ENCODE peak calls at places on chromosome 18, in four cellular contexts. J is RWPE1, I is gastrocnemius medialis, N is A549. V is an unnamed sample.

GRCh38 chr18:76476665-76477561 is 18.1 kb downstream of the ZNF516 start:
- DNase-seq in J (peak), I (no peak), N (peak), V (peak)

GRCh38 chr18:50313873-50314460 is 26.5 kb upstream of the CXXC1 start:
- DNase-seq in J (no peak), I (no peak), N (no peak), V (no peak)

GRCh38 chr18:31197676-31198075 is 35.0 kb upstream of the DSC1 start:
- DNase-seq in J (peak), I (no peak), N (peak), V (no peak)

GRCh38 chr18:76450912-76451421 is 44.1 kb downstream of the ZNF516 start:
- DNase-seq in J (no peak), I (peak), N (no peak), V (peak)

GRCh38 chr18:42192251-42193248 is 237.5 kb downstream of the PIK3C3 start:
- DNase-seq in J (peak), I (no peak), N (no peak), V (no peak)

GRCh38 chr18:6885992-6886823 is 156.7 kb downstream of the ARHGAP28 start:
- DNase-seq in J (peak), I (peak), N (peak), V (peak)

GRCh38 chr18:63317982-63318881 is 1.3 kb downstream of the BCL2 start:
- DNase-seq in J (peak), I (peak), N (no peak), V (no peak)

GRCh38 chr18:26405190-26405781 is 143.1 kb downstream of the KCTD1 start:
- DNase-seq in J (peak), I (no peak), N (peak), V (peak)

GRCh38 chr18:34729740-34730338 is 19.7 kb downstream of the DTNA start:
- DNase-seq in J (no peak), I (peak), N (no peak), V (no peak)

GRCh38 chr18:45336431-45336830 is 278.8 kb upstream of the SLC14A2 start:
- DNase-seq in J (no peak), I (no peak), N (no peak), V (no peak)

GRCh38 chr18:45050712-45051639 is 370.3 kb downstream of the SETBP1 start:
- DNase-seq in J (peak), I (no peak), N (peak), V (peak)

GRCh38 chr18:41075212-41075611 is 879.8 kb upstream of the PIK3C3 start:
- DNase-seq in J (peak), I (no peak), N (no peak), V (peak)

GRCh38 chr18:24657461-24657860 is 197.0 kb downstream of the HRH4 start:
- DNase-seq in J (no peak), I (no peak), N (no peak), V (no peak)

GRCh38 chr18:53625997-53626599 is 598.4 kb downstream of the MBD2 start:
- DNase-seq in J (no peak), I (no peak), N (no peak), V (no peak)

GRCh38 chr18:76956648-76957047 is 134.3 kb downstream of the ZNF236 start:
- DNase-seq in J (no peak), I (no peak), N (no peak), V (no peak)

GRCh38 chr18:37124511-37124910 is 295.6 kb downstream of the KIAA1328 start:
- DNase-seq in J (peak), I (no peak), N (no peak), V (no peak)

GRCh38 chr18:635171-635570 is 22.3 kb upstream of the TYMS start:
- DNase-seq in J (no peak), I (no peak), N (no peak), V (no peak)

GRCh38 chr18:34493566-34494358 is 216.3 kb upstream of the DTNA start:
- DNase-seq in J (no peak), I (peak), N (no peak), V (no peak)

GRCh38 chr18:24735504-24736243 is 275.2 kb downstream of the HRH4 start:
- DNase-seq in J (no peak), I (no peak), N (no peak), V (no peak)

GRCh38 chr18:54946149-54946581 is 13.1 kb downstream of the CCDC68 start:
- DNase-seq in J (peak), I (no peak), N (no peak), V (peak)

GRCh38 chr18:31952223-31952622 is 9.3 kb upstream of the TRAPPC8 start:
- DNase-seq in J (no peak), I (no peak), N (no peak), V (no peak)

GRCh38 chr18:48572402-48573126 is 33.7 kb downstream of the CTIF start:
- DNase-seq in J (no peak), I (no peak), N (no peak), V (no peak)

DNA sequence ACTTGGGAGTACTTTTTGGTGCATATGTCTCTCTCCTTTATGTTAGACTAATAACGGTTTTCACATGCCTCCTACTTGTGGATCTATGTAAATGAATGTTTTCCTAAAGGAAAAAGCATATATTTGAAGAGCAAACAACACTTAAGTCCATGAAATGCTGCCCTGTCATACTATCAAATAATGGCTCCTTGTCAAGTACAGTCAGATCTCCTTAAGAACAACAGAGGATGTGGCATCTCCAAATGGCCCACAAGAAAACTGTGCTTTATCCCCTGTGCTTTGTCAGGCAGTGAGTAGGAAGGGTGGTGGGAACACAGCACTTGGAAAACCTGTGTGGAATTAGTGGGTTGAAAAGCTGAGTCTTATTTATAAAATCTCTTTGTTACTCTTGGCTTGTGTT is 198.2 kb downstream of the PTGR3 start:
- DNase-seq in J (no peak), I (no peak), N (no peak), V (no peak)
- H3K27ac ChIP-seq in J (no peak), I (peak), N (no peak), V (no peak)

GRCh38 chr18:78448106-78448505 is 531.5 kb upstream of the SALL3 start:
- DNase-seq in J (no peak), I (no peak), N (no peak), V (no peak)
- TF ChIP-seq CTCF in J (peak), I (no peak), N (no peak), V (no peak)

GRCh38 chr18:11096839-11097750 is 52.3 kb downstream of the PIEZO2 start:
- DNase-seq in J (no peak), I (peak), N (no peak), V (peak)

GRCh38 chr18:11096411-11096810 is 53.0 kb downstream of the PIEZO2 start:
- DNase-seq in J (no peak), I (no peak), N (no peak), V (no peak)

GRCh38 chr18:11091746-11092145 is 57.6 kb downstream of the PIEZO2 start:
- DNase-seq in J (no peak), I (no peak), N (no peak), V (no peak)

GRCh38 chr18:11095674-11096293 is 53.6 kb downstream of the PIEZO2 start:
- DNase-seq in J (no peak), I (no peak), N (no peak), V (no peak)

GRCh38 chr18:11095211-11095610 is 54.2 kb downstream of the PIEZO2 start:
- DNase-seq in J (no peak), I (no peak), N (no peak), V (peak)
- H3K27ac ChIP-seq in J (no peak), I (no peak), N (no peak), V (no peak)

DNA sequence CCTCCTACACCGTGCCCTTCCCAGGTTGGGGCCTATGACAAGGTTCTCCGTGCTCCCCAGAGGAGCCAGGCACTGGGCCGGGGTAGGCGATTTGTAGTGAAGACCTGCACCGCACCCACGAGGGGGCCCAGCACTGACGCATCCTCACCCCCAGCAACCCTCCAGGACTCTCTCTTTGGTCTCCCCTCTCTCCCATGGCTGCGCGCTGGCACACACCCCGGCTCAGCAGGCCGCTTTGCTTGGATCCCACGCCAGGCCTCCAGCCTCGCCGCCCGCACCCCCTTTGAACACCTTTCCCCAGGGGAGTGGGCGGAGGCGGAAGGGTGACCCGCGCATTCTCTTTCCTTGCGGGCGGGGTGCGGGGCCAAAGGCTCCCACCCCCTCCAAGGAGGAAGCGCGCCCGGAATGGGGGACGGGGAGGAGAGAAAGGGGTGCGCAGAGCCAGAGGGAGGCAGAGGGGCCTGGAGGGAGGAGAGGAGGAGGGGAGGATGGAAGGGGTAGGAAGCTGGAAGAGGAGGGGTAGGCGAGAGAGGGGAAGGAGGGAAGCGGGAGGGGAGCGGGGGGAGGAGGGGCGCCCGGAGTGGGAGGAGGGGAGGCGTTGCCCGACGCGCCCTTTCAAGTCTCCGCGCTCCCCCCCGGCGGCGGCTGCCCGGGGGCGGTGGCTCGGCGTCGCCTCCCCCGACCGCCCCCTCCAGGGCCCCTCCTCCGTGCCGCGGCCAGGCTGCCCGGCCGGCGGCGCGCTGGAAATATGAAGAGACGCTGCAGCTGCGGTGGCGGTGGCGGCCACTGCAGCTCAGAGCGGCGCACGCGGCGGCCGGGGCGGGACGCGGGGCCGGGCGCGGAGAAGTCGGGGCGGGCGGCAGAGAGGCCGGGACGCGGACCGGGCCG is at the start of gene APCDD1:
- DNase-seq in J (peak), I (peak), N (peak), V (no peak)
- TF ChIP-seq CTCF in J (no peak), I (no peak), N (no peak), V (no peak)

GRCh38 chr18:23528580-23529472 is 25.5 kb downstream of the RMC1 start:
- DNase-seq in J (no peak), I (no peak), N (no peak), V (no peak)
- H3K27ac ChIP-seq in J (peak), I (peak), N (peak), V (no peak)

GRCh38 chr18:9392726-9393125 is 58.2 kb downstream of the TWSG1 start:
- DNase-seq in J (no peak), I (no peak), N (no peak), V (no peak)
- TF ChIP-seq CTCF in J (no peak), I (no peak), N (no peak), V (peak)

GRCh38 chr18:13374468-13375301 is 156.1 kb downstream of the LDLRAD4 start:
- DNase-seq in J (no peak), I (no peak), N (peak), V (peak)
- H3K27ac ChIP-seq in J (peak), I (peak), N (peak), V (peak)